ENCODE peak calls at places on chromosomes 7 and 10, in ten cellular contexts. One of them, this sample, is unnamed.

GRCh38 chr10:95756061-95756751 is at the start of gene ENTPD1:
- DNase-seq in Calu3: no peak
- DNase-seq in endothelial cell: no peak
- DNase-seq in hepatic stellate cell: peak
- DNase-seq in right lobe of liver: no peak
- DNase-seq in kidney epithelial cell: no peak
- DNase-seq in iris pigment epithelial cell: peak
- DNase-seq in T-helper 9 cell: no peak
- DNase-seq in RPMI7951: no peak
- DNase-seq in heart right ventricle: no peak
- DNase-seq in this sample: no peak

GRCh38 chr7:41162612-41163011 is 540.3 kb downstream of the INHBA start:
- DNase-seq in Calu3: no peak
- DNase-seq in endothelial cell: no peak
- DNase-seq in hepatic stellate cell: no peak
- DNase-seq in right lobe of liver: no peak
- DNase-seq in kidney epithelial cell: peak
- DNase-seq in iris pigment epithelial cell: peak
- DNase-seq in T-helper 9 cell: no peak
- DNase-seq in RPMI7951: peak
- DNase-seq in heart right ventricle: no peak
- DNase-seq in this sample: no peak

GRCh38 chr10:95419399-95419798 is 128.6 kb upstream of the PDLIM1 start:
- DNase-seq in Calu3: no peak
- DNase-seq in endothelial cell: no peak
- DNase-seq in hepatic stellate cell: no peak
- DNase-seq in right lobe of liver: no peak
- DNase-seq in kidney epithelial cell: no peak
- DNase-seq in iris pigment epithelial cell: no peak
- DNase-seq in T-helper 9 cell: no peak
- DNase-seq in RPMI7951: no peak
- DNase-seq in heart right ventricle: no peak
- DNase-seq in this sample: no peak

GRCh38 chr10:102579206-102579790 is 65.0 kb upstream of the TRIM8 start:
- DNase-seq in Calu3: no peak
- DNase-seq in endothelial cell: no peak
- DNase-seq in hepatic stellate cell: no peak
- DNase-seq in right lobe of liver: no peak
- DNase-seq in kidney epithelial cell: no peak
- DNase-seq in iris pigment epithelial cell: peak
- DNase-seq in T-helper 9 cell: no peak
- DNase-seq in RPMI7951: no peak
- DNase-seq in heart right ventricle: no peak
- DNase-seq in this sample: no peak

GRCh38 chr10:5584895-5585516 is 60.2 kb downstream of the CALML3 start:
- DNase-seq in Calu3: peak
- DNase-seq in endothelial cell: no peak
- DNase-seq in hepatic stellate cell: peak
- DNase-seq in right lobe of liver: no peak
- DNase-seq in kidney epithelial cell: peak
- DNase-seq in iris pigment epithelial cell: peak
- DNase-seq in T-helper 9 cell: no peak
- DNase-seq in RPMI7951: peak
- DNase-seq in heart right ventricle: no peak
- DNase-seq in this sample: no peak

GRCh38 chr7:155858521-155859061 is 46.3 kb upstream of the SHH start:
- DNase-seq in Calu3: peak
- DNase-seq in endothelial cell: no peak
- DNase-seq in hepatic stellate cell: no peak
- DNase-seq in right lobe of liver: no peak
- DNase-seq in kidney epithelial cell: peak
- DNase-seq in iris pigment epithelial cell: peak
- DNase-seq in T-helper 9 cell: no peak
- DNase-seq in RPMI7951: peak
- DNase-seq in heart right ventricle: no peak
- DNase-seq in this sample: no peak

GRCh38 chr10:95422196-95422595 is 131.4 kb upstream of the PDLIM1 start:
- DNase-seq in Calu3: no peak
- DNase-seq in endothelial cell: no peak
- DNase-seq in hepatic stellate cell: no peak
- DNase-seq in right lobe of liver: no peak
- DNase-seq in kidney epithelial cell: no peak
- DNase-seq in iris pigment epithelial cell: no peak
- DNase-seq in T-helper 9 cell: no peak
- DNase-seq in RPMI7951: peak
- DNase-seq in heart right ventricle: no peak
- DNase-seq in this sample: no peak

GRCh38 chr10:104639595-104640338 is 1.3 kb upstream of the SORCS3 start:
- DNase-seq in Calu3: no peak
- DNase-seq in endothelial cell: peak
- DNase-seq in hepatic stellate cell: no peak
- DNase-seq in right lobe of liver: no peak
- DNase-seq in kidney epithelial cell: no peak
- DNase-seq in iris pigment epithelial cell: no peak
- DNase-seq in T-helper 9 cell: no peak
- DNase-seq in RPMI7951: no peak
- DNase-seq in heart right ventricle: no peak
- DNase-seq in this sample: peak

GRCh38 chr7:123864966-123865365 is 20.0 kb downstream of the HYAL4 start:
- DNase-seq in Calu3: no peak
- DNase-seq in endothelial cell: no peak
- DNase-seq in hepatic stellate cell: no peak
- DNase-seq in right lobe of liver: no peak
- DNase-seq in kidney epithelial cell: no peak
- DNase-seq in iris pigment epithelial cell: peak
- DNase-seq in T-helper 9 cell: no peak
- DNase-seq in RPMI7951: no peak
- DNase-seq in heart right ventricle: no peak
- DNase-seq in this sample: no peak

GRCh38 chr10:32149257-32149955 is 93.2 kb upstream of the KIF5B start:
- DNase-seq in Calu3: no peak
- DNase-seq in endothelial cell: no peak
- DNase-seq in hepatic stellate cell: peak
- DNase-seq in right lobe of liver: no peak
- DNase-seq in kidney epithelial cell: peak
- DNase-seq in iris pigment epithelial cell: peak
- DNase-seq in T-helper 9 cell: no peak
- DNase-seq in RPMI7951: peak
- DNase-seq in heart right ventricle: no peak
- DNase-seq in this sample: no peak

GRCh38 chr10:15864419-15864818 is 4.1 kb upstream of the MINDY3 start:
- DNase-seq in Calu3: no peak
- DNase-seq in endothelial cell: no peak
- DNase-seq in hepatic stellate cell: no peak
- DNase-seq in right lobe of liver: no peak
- DNase-seq in kidney epithelial cell: no peak
- DNase-seq in iris pigment epithelial cell: no peak
- DNase-seq in T-helper 9 cell: no peak
- DNase-seq in RPMI7951: no peak
- DNase-seq in heart right ventricle: no peak
- DNase-seq in this sample: no peak

GRCh38 chr10:6024334-6024682 is 37.9 kb downstream of the IL2RA start:
- DNase-seq in Calu3: no peak
- DNase-seq in endothelial cell: no peak
- DNase-seq in hepatic stellate cell: no peak
- DNase-seq in right lobe of liver: no peak
- DNase-seq in kidney epithelial cell: no peak
- DNase-seq in iris pigment epithelial cell: no peak
- DNase-seq in T-helper 9 cell: no peak
- DNase-seq in RPMI7951: no peak
- DNase-seq in heart right ventricle: no peak
- DNase-seq in this sample: no peak

GRCh38 chr7:90574820-90575187 is 21.3 kb upstream of the CDK14 start:
- DNase-seq in Calu3: no peak
- DNase-seq in endothelial cell: no peak
- DNase-seq in hepatic stellate cell: no peak
- DNase-seq in right lobe of liver: no peak
- DNase-seq in kidney epithelial cell: no peak
- DNase-seq in iris pigment epithelial cell: no peak
- DNase-seq in T-helper 9 cell: no peak
- DNase-seq in RPMI7951: no peak
- DNase-seq in heart right ventricle: no peak
- DNase-seq in this sample: no peak

GRCh38 chr10:122733450-122733849 is 33.8 kb upstream of the C10orf120 start:
- DNase-seq in Calu3: no peak
- DNase-seq in endothelial cell: no peak
- DNase-seq in hepatic stellate cell: no peak
- DNase-seq in right lobe of liver: no peak
- DNase-seq in kidney epithelial cell: no peak
- DNase-seq in iris pigment epithelial cell: no peak
- DNase-seq in T-helper 9 cell: no peak
- DNase-seq in RPMI7951: no peak
- DNase-seq in heart right ventricle: no peak
- DNase-seq in this sample: no peak

GRCh38 chr10:30026578-30026977 is 32.8 kb downstream of the JCAD start:
- DNase-seq in Calu3: no peak
- DNase-seq in endothelial cell: no peak
- DNase-seq in hepatic stellate cell: no peak
- DNase-seq in right lobe of liver: no peak
- DNase-seq in kidney epithelial cell: no peak
- DNase-seq in iris pigment epithelial cell: no peak
- DNase-seq in T-helper 9 cell: no peak
- DNase-seq in RPMI7951: no peak
- DNase-seq in heart right ventricle: peak
- DNase-seq in this sample: no peak

GRCh38 chr10:9789996-9790395 is 1227.7 kb upstream of the CELF2 start:
- DNase-seq in Calu3: no peak
- DNase-seq in endothelial cell: no peak
- DNase-seq in hepatic stellate cell: no peak
- DNase-seq in right lobe of liver: no peak
- DNase-seq in kidney epithelial cell: no peak
- DNase-seq in iris pigment epithelial cell: no peak
- DNase-seq in T-helper 9 cell: no peak
- DNase-seq in RPMI7951: no peak
- DNase-seq in heart right ventricle: no peak
- DNase-seq in this sample: no peak

GRCh38 chr10:5595591-5596590 is 70.5 kb downstream of the ASB13 start:
- DNase-seq in Calu3: peak
- DNase-seq in endothelial cell: no peak
- DNase-seq in hepatic stellate cell: peak
- DNase-seq in right lobe of liver: peak
- DNase-seq in kidney epithelial cell: peak
- DNase-seq in iris pigment epithelial cell: peak
- DNase-seq in T-helper 9 cell: no peak
- DNase-seq in RPMI7951: peak
- DNase-seq in heart right ventricle: no peak
- DNase-seq in this sample: no peak

GRCh38 chr10:51972733-51973346 is 273.4 kb upstream of the CSTF2T start:
- DNase-seq in Calu3: no peak
- DNase-seq in endothelial cell: no peak
- DNase-seq in hepatic stellate cell: no peak
- DNase-seq in right lobe of liver: no peak
- DNase-seq in kidney epithelial cell: no peak
- DNase-seq in iris pigment epithelial cell: no peak
- DNase-seq in T-helper 9 cell: no peak
- DNase-seq in RPMI7951: no peak
- DNase-seq in heart right ventricle: no peak
- DNase-seq in this sample: no peak

GRCh38 chr10:58335306-58336005 is 650 bp downstream of the UBE2D1 start:
- DNase-seq in Calu3: peak
- DNase-seq in endothelial cell: peak
- DNase-seq in hepatic stellate cell: peak
- DNase-seq in right lobe of liver: peak
- DNase-seq in kidney epithelial cell: peak
- DNase-seq in iris pigment epithelial cell: peak
- DNase-seq in T-helper 9 cell: no peak
- DNase-seq in RPMI7951: peak
- DNase-seq in heart right ventricle: peak
- DNase-seq in this sample: no peak

GRCh38 chr10:123141791-123142700 is 5.9 kb upstream of the HMX2 start:
- DNase-seq in Calu3: no peak
- DNase-seq in endothelial cell: no peak
- DNase-seq in hepatic stellate cell: no peak
- DNase-seq in right lobe of liver: no peak
- DNase-seq in kidney epithelial cell: no peak
- DNase-seq in iris pigment epithelial cell: no peak
- DNase-seq in T-helper 9 cell: no peak
- DNase-seq in RPMI7951: no peak
- DNase-seq in heart right ventricle: no peak
- DNase-seq in this sample: no peak

GRCh38 chr7:70849580-70850235 is 282.2 kb upstream of the GALNT17 start:
- DNase-seq in Calu3: no peak
- DNase-seq in endothelial cell: no peak
- DNase-seq in hepatic stellate cell: no peak
- DNase-seq in right lobe of liver: no peak
- DNase-seq in kidney epithelial cell: no peak
- DNase-seq in iris pigment epithelial cell: no peak
- DNase-seq in T-helper 9 cell: no peak
- DNase-seq in RPMI7951: no peak
- DNase-seq in heart right ventricle: no peak
- DNase-seq in this sample: no peak

GRCh38 chr7:26346611-26347200 is 55.0 kb downstream of the SNX10 start:
- DNase-seq in Calu3: peak
- DNase-seq in endothelial cell: no peak
- DNase-seq in hepatic stellate cell: no peak
- DNase-seq in right lobe of liver: peak
- DNase-seq in kidney epithelial cell: no peak
- DNase-seq in iris pigment epithelial cell: peak
- DNase-seq in T-helper 9 cell: no peak
- DNase-seq in RPMI7951: peak
- DNase-seq in heart right ventricle: no peak
- DNase-seq in this sample: no peak

GRCh38 chr10:118748041-118748440 is 6.7 kb downstream of the CACUL1 start:
- DNase-seq in Calu3: no peak
- DNase-seq in endothelial cell: no peak
- DNase-seq in hepatic stellate cell: no peak
- DNase-seq in right lobe of liver: no peak
- DNase-seq in kidney epithelial cell: no peak
- DNase-seq in iris pigment epithelial cell: no peak
- DNase-seq in T-helper 9 cell: no peak
- DNase-seq in RPMI7951: no peak
- DNase-seq in heart right ventricle: no peak
- DNase-seq in this sample: no peak

GRCh38 chr10:66538352-66538751 is 387.5 kb upstream of the LRRTM3 start:
- DNase-seq in Calu3: no peak
- DNase-seq in endothelial cell: no peak
- DNase-seq in hepatic stellate cell: peak
- DNase-seq in right lobe of liver: no peak
- DNase-seq in kidney epithelial cell: no peak
- DNase-seq in iris pigment epithelial cell: no peak
- DNase-seq in T-helper 9 cell: no peak
- DNase-seq in RPMI7951: no peak
- DNase-seq in heart right ventricle: no peak
- DNase-seq in this sample: no peak

GRCh38 chr10:121137533-121137932 is 286.4 kb downstream of the WDR11 start:
- DNase-seq in Calu3: no peak
- DNase-seq in endothelial cell: no peak
- DNase-seq in hepatic stellate cell: no peak
- DNase-seq in right lobe of liver: no peak
- DNase-seq in kidney epithelial cell: no peak
- DNase-seq in iris pigment epithelial cell: no peak
- DNase-seq in T-helper 9 cell: no peak
- DNase-seq in RPMI7951: no peak
- DNase-seq in heart right ventricle: no peak
- DNase-seq in this sample: no peak

GRCh38 chr10:10233256-10233655 is 784.4 kb upstream of the CELF2 start:
- DNase-seq in Calu3: no peak
- DNase-seq in endothelial cell: no peak
- DNase-seq in hepatic stellate cell: no peak
- DNase-seq in right lobe of liver: no peak
- DNase-seq in kidney epithelial cell: no peak
- DNase-seq in iris pigment epithelial cell: no peak
- DNase-seq in T-helper 9 cell: no peak
- DNase-seq in RPMI7951: no peak
- DNase-seq in heart right ventricle: no peak
- DNase-seq in this sample: no peak

GRCh38 chr10:98642281-98642680 is 195.5 kb upstream of the HPS1 start:
- DNase-seq in Calu3: no peak
- DNase-seq in endothelial cell: no peak
- DNase-seq in hepatic stellate cell: no peak
- DNase-seq in right lobe of liver: no peak
- DNase-seq in kidney epithelial cell: no peak
- DNase-seq in iris pigment epithelial cell: no peak
- DNase-seq in T-helper 9 cell: no peak
- DNase-seq in RPMI7951: no peak
- DNase-seq in heart right ventricle: no peak
- DNase-seq in this sample: no peak

GRCh38 chr10:133451346-133451745 is 2.4 kb upstream of the SCART1 start:
- DNase-seq in Calu3: no peak
- DNase-seq in endothelial cell: no peak
- DNase-seq in hepatic stellate cell: no peak
- DNase-seq in right lobe of liver: no peak
- DNase-seq in kidney epithelial cell: no peak
- DNase-seq in iris pigment epithelial cell: no peak
- DNase-seq in T-helper 9 cell: no peak
- DNase-seq in RPMI7951: no peak
- DNase-seq in heart right ventricle: no peak
- DNase-seq in this sample: no peak